ENCODE peak calls at places on chromosomes 11 and 22, in four cellular contexts. B is HepG2, X is WTC11, Y is K562. I is an unnamed sample.

GRCh38 chr11:122045181-122045586 is 70.8 kb downstream of the BLID start:
- DNase-seq in B (no peak), X (no peak), Y (no peak), I (no peak)

GRCh38 chr11:3832816-3833215 is 7.9 kb downstream of the RHOG start:
- DNase-seq in B (no peak), X (no peak), Y (no peak), I (no peak)

GRCh38 chr11:35017528-35018342 is 101.3 kb downstream of the PDHX start:
- DNase-seq in B (peak; percentile 20), X (no peak), Y (no peak), I (no peak)

GRCh38 chr11:66299189-66299588 is 7.5 kb downstream of the TMEM151A start:
- DNase-seq in B (no peak), X (no peak), Y (no peak), I (no peak)

GRCh38 chr11:117793521-117793920 is 3.5 kb downstream of the DSCAML1 start:
- DNase-seq in B (no peak), X (no peak), Y (no peak), I (no peak)

GRCh38 chr22:26589845-26590524 is at the start of gene TPST2:
- DNase-seq in B (peak; percentile 38), X (peak; percentile 75), Y (peak; percentile 93), I (peak; percentile 96)

GRCh38 chr11:10623797-10624761 is 55.6 kb upstream of the LYVE1 start:
- DNase-seq in B (peak; percentile 37), X (peak; percentile 75), Y (peak; percentile 63), I (peak; percentile 71)

GRCh38 chr11:128929991-128930390 is 12.7 kb downstream of the TP53AIP1 start:
- DNase-seq in B (no peak), X (no peak), Y (no peak), I (no peak)

GRCh38 chr22:33487041-33487716 is 429.0 kb upstream of the SYN3 start:
- DNase-seq in B (no peak), X (no peak), Y (no peak), I (no peak)

GRCh38 chr11:65862941-65863888 is 3.0 kb downstream of the MUS81 start:
- DNase-seq in B (no peak), X (no peak), Y (no peak), I (no peak)

GRCh38 chr11:61797263-61797944 is 4.7 kb downstream of the FEN1 start:
- DNase-seq in B (peak; percentile 78), X (peak; percentile 70), Y (no peak), I (peak; percentile 62)

GRCh38 chr11:99640671-99641070 is 619.9 kb downstream of the CNTN5 start:
- DNase-seq in B (no peak), X (no peak), Y (no peak), I (no peak)

GRCh38 chr11:955154-956049 is 29.7 kb downstream of the AP2A2 start:
- DNase-seq in B (no peak), X (no peak), Y (no peak), I (no peak)

GRCh38 chr11:95912902-95913560 is 10.9 kb downstream of the MTMR2 start:
- DNase-seq in B (no peak), X (no peak), Y (no peak), I (no peak)

GRCh38 chr11:27485930-27486773 is 13.6 kb upstream of the LGR4 start:
- DNase-seq in B (peak; percentile 54), X (no peak), Y (peak; percentile 45), I (no peak)

DNA sequence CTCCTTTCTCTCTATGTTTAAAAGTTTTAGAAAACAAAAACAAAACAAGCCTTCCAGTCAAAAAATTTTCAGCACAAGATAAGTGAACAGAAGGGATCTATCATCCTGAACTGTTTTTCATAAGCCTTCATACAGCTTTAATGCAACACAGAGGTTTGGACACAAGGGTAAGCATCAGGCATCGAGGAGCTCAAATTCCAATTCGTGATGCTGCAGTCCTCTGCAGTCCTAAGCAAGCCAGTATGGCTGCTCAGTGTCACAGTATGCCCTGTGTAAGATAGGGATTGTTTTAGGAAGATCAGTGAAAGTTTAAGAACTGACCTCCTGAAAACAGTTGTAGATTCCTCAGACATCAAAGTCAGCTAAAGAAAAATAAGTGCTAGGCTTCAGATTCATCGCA is 740.9 kb downstream of the NTM start:
- DNase-seq in B (no peak), X (no peak), Y (no peak), I (no peak)
- TF ChIP-seq SP1 in B (no peak), X (no peak), Y (no peak), I (no peak)

GRCh38 chr11:125680747-125681146 is at the start of gene ACRV1:
- DNase-seq in B (no peak), X (no peak), Y (no peak), I (no peak)

GRCh38 chr11:125674210-125674609 is 6.4 kb downstream of the ACRV1 start:
- DNase-seq in B (no peak), X (no peak), Y (no peak), I (no peak)

GRCh38 chr11:125675196-125675595 is 5.5 kb downstream of the ACRV1 start:
- DNase-seq in B (no peak), X (no peak), Y (no peak), I (no peak)

GRCh38 chr11:125679837-125680236 is 810 bp downstream of the ACRV1 start:
- DNase-seq in B (no peak), X (no peak), Y (no peak), I (no peak)

DNA sequence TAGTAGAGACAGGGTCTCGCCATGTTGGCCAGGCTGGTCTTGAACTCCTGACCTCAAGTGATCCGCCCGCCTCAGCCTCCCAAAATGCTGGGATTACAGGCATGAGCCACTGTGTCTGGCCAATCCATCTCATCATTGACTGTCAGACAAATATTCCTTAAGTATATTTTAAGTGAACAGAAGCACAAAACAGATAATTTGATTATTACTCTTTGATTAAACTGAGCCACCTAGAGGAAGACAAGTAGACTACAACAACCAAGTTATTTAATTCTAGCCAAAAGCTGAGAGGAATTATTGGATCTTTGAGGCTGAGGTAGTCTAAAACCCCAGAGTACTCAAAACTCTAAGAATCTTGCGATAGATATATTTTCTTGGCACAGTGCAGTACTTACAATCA is 1.2 kb downstream of the ACRV1 start:
- DNase-seq in B (no peak), X (no peak), Y (peak; percentile 29), I (no peak)
- TF ChIP-seq ELF4 in B (no peak), X (no peak), Y (no peak), I (no peak)

GRCh38 chr11:134666273-134667174 is 254.5 kb upstream of the B3GAT1 start:
- DNase-seq in B (no peak), X (no peak), Y (no peak), I (no peak)
- TF ChIP-seq SP1 in B (no peak), X (no peak), Y (no peak), I (no peak)

DNA sequence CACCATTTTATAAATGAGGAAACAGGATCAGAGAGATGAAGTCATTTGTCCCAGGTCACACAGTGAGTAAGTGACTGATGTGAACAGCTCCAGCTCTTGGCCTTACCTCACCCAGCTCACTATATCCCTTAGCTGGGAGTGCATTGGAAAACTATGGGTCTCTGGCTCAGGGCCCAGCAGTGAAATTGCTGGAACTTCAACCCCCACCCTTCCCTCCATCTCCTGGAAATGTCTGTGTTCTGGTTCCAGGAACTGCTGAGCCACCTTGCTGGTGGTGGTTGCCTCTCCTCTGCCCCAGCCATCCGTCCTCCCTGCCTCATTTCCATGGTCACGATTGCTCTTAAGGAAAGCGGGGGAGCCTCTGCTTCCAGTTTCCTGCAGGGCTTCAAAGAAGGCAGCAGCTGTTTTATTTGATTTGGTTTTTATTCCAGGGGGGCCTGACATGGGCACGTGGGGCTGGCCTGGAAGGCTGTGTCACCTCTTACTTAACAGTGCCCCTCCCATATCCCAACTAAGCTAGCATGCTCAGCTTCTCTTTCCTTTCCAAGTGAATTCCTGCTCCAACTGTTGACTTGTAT is 46.2 kb upstream of the CSTF3 start:
- DNase-seq in B (no peak), X (no peak), Y (peak; percentile 15), I (no peak)
- TF ChIP-seq ELF4 in B (no peak), X (no peak), Y (no peak), I (no peak)

I was measured in HEK293T.